ENCODE peak calls at places on chromosome X, in eight cellular contexts. E is uterus, M is right lobe of liver, Q is body of pancreas, L is suprapubic skin, H is stomach, X is heart left ventricle, K is GM12892. U is an unnamed sample.

GRCh38 chrX:17595456-17596035 is 141.7 kb upstream of the SCML1 start:
- DNase-seq in E (no peak), M (no peak), Q (no peak), L (no peak), H (no peak), X (no peak), K (no peak), U (no peak)

GRCh38 chrX:78329486-78329885 is 2.1 kb upstream of the CYSLTR1 start:
- DNase-seq in E (no peak), M (no peak), Q (no peak), L (no peak), H (no peak), X (no peak), K (no peak), U (no peak)

GRCh38 chrX:45445745-45446412 is 245.2 kb upstream of the DIPK2B start:
- DNase-seq in E (no peak), M (no peak), Q (no peak), L (no peak), H (no peak), X (no peak), K (no peak), U (no peak)

GRCh38 chrX:146481735-146482134 is 327.8 kb upstream of the CXorf51B start:
- DNase-seq in E (no peak), M (no peak), Q (no peak), L (no peak), H (no peak), X (no peak), K (no peak), U (no peak)

GRCh38 chrX:40266490-40267333 is 169.0 kb upstream of the BCOR start:
- DNase-seq in E (peak; percentile 58), M (peak; percentile 75), Q (peak; percentile 72), L (peak; percentile 80), H (peak; percentile 72), X (peak; percentile 84), K (peak; percentile 41), U (peak; percentile 83)

GRCh38 chrX:40175416-40176255 is 77.9 kb upstream of the BCOR start:
- DNase-seq in E (peak; percentile 66), M (peak; percentile 80), Q (peak; percentile 66), L (no peak), H (peak; percentile 65), X (peak; percentile 88), K (no peak), U (peak; percentile 89)

GRCh38 chrX:56803849-56804681 is 75.0 kb downstream of the NBDY start:
- DNase-seq in E (no peak), M (no peak), Q (no peak), L (no peak), H (no peak), X (no peak), K (no peak), U (no peak)

GRCh38 chrX:47991263-47992092 is 12.3 kb downstream of the ZNF182 start:
- DNase-seq in E (no peak), M (no peak), Q (no peak), L (no peak), H (no peak), X (no peak), K (no peak), U (no peak)

GRCh38 chrX:75038925-75039324 is 113.7 kb upstream of the NEXMIF start:
- DNase-seq in E (no peak), M (no peak), Q (no peak), L (no peak), H (no peak), X (no peak), K (no peak), U (no peak)

GRCh38 chrX:72126539-72127140 is 5.1 kb downstream of the RTL5 start:
- DNase-seq in E (peak; percentile 90), M (peak; percentile 85), Q (peak; percentile 87), L (peak; percentile 89), H (peak; percentile 88), X (peak; percentile 85), K (peak; percentile 70), U (peak; percentile 92)

GRCh38 chrX:27598312-27598711 is 8.2 kb downstream of the DCAF8L2 start:
- DNase-seq in E (no peak), M (no peak), Q (no peak), L (no peak), H (peak; percentile 31), X (no peak), K (no peak), U (no peak)

GRCh38 chrX:73214366-73215094 is at the start of gene NAP1L2:
- DNase-seq in E (peak; percentile 45), M (peak; percentile 20), Q (peak; percentile 66), L (no peak), H (no peak), X (peak; percentile 47), K (no peak), U (peak; percentile 71)

GRCh38 chrX:74423289-74423985 is 2.1 kb downstream of the SLC16A2 start:
- DNase-seq in E (no peak), M (no peak), Q (peak; percentile 9), L (no peak), H (no peak), X (no peak), K (no peak), U (no peak)

DNA sequence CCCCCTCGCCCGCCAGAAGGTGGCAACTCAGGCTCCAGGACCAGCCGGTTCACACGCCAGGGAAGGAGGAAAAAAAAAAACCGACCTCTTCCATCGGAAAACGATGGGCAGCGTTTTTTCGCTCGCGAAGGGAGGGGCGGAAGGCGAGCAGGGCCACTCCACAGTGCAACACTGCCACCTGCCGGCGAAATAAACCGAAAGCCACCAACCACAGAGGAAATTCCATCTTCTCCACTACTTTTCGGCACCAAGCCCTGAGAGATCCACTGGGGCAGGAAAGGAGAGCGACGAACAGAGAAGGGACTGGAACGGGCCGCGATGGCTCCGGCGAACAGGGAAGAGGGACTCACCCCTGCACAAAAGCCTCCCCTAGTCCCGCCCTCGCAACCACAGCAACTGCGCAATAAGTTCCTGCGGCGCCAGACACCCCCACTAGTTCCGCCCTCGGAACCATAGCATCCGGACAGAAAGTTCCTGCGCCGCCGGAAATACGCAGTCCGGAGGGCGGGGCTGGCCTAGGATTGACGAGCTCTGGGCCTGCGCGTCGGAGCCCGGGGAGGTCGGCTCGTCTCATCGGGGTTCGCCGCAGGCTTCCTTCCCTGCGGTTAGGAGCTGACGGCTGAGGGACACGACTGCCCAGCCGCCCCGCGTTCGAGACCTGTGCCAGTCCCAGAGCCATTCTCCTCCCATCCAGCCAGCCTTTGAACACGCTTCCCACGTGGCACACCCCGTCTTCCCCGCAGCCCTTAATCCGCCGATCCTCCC is 23.4 kb downstream of the FAM156A start:
- DNase-seq in E (peak; percentile 97), M (peak; percentile 96), Q (peak; percentile 97), L (peak; percentile 94), H (peak; percentile 96), X (peak; percentile 94), K (peak; percentile 83), U (peak; percentile 99)
- TF ChIP-seq POLR2A in E (peak; percentile 82), M (peak; percentile 83), Q (peak; percentile 86), L (peak; percentile 37), H (no peak), X (no peak), K (peak; percentile 69), U (peak; percentile 72)

GRCh38 chrX:49199906-49200771 is at the start of gene SYP:
- DNase-seq in E (peak; percentile 89), M (peak; percentile 90), Q (peak; percentile 94), L (peak; percentile 91), H (peak; percentile 91), X (peak; percentile 93), K (peak; percentile 88), U (peak; percentile 96)
- TF ChIP-seq POLR2A in E (peak; percentile 67), M (peak; percentile 50), Q (peak; percentile 80), L (peak; percentile 26), H (no peak), X (no peak), K (peak; percentile 76), U (peak; percentile 69)

GRCh38 chrX:119468930-119469635 is 839 bp downstream of the SLC25A5 start:
- DNase-seq in E (peak; percentile 82), M (peak; percentile 89), Q (peak; percentile 91), L (peak; percentile 84), H (peak; percentile 93), X (peak; percentile 93), K (peak; percentile 53), U (peak; percentile 93)

GRCh38 chrX:119467433-119467832 is 811 bp upstream of the SLC25A5 start:
- DNase-seq in E (no peak), M (no peak), Q (peak; percentile 40), L (no peak), H (no peak), X (no peak), K (no peak), U (no peak)

GRCh38 chrX:119466970-119467369 is 1.3 kb upstream of the SLC25A5 start:
- DNase-seq in E (no peak), M (no peak), Q (peak; percentile 83), L (no peak), H (no peak), X (no peak), K (no peak), U (no peak)

GRCh38 chrX:119467842-119468185 is 430 bp upstream of the SLC25A5 start:
- DNase-seq in E (no peak), M (no peak), Q (no peak), L (no peak), H (no peak), X (no peak), K (no peak), U (no peak)

DNA sequence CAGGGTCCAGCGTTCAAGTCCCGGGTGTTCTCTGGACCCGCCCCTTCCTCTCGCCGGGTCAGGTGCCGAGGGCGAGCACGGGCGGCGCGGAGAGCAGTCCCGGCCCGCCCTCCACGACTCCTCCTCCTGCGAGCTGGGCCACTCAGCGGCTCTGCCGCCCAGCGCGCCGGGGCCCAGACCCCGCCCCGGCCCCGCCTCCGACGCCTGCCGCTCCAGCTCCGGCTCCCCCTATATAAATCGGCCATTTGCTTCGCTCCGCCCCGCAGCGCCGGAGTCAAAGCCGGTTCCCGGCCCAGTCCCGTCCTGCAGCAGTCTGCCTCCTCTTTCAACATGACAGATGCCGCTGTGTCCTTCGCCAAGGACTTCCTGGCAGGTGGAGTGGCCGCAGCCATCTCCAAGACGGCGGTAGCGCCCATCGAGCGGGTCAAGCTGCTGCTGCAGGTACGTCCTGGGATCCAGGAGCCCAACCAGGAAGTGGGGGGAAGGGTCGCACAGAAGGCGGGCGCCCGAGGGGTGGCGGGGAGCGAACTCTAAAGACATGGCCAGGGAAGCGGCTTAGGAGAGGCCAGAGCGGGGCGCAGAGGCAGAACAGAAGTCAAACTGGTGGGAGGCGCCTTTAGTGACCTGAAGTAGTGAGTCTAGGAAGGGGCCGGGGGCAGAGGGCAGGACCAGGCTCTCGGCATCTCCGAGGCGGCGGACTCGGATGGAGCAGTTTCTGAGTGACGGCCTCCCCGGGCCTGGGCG is at the start of gene SLC25A5:
- DNase-seq in E (peak; percentile 71), M (peak; percentile 86), Q (peak; percentile 88), L (peak; percentile 82), H (peak; percentile 86), X (peak; percentile 91), K (peak; percentile 63), U (peak; percentile 93)
- TF ChIP-seq POLR2A in E (peak; percentile 76), M (peak; percentile 88), Q (peak; percentile 97), L (peak; percentile 88), H (no peak), X (peak; percentile 54), K (peak; percentile 93), U (peak; percentile 93)

DNA sequence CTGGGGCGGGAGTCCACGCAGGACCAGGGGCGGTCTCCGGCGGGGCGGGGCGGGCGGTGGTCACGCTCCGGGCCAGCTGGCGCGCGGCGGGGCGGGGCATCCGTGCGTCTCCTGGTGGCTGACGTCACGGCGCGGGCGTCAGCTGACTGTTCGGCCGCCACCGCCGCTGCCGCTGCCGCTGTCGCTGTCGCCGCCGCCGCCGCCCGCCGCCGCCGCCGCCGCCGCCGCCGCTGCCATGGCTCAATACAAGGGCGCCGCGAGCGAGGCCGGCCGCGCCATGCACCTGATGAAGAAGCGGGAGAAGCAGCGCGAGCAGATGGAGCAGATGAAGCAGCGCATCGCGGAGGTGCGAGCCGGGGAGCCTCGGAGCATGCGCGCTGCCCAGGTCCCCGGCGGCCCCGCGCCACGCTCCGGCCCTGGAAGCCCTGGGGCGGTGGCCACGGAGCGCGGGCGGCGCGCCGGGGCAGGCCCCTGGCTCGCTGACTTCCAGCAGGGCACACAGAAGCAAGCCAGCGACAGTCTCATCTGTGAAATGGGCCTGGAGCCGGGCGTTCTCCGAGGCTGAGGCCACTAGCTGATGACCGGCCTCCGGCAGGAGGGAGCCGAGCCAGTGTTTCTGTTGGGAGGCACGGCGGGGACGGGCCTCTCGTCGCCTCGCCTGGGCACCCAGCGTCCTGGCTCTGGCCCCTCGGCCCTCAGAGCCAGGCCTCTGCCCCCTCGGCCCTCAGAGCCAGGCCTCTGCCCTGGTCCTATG is at the start of gene FAM50A:
- DNase-seq in E (peak; percentile 74), M (peak; percentile 83), Q (peak; percentile 86), L (peak; percentile 85), H (peak; percentile 82), X (peak; percentile 90), K (peak; percentile 86), U (peak; percentile 91)
- TF ChIP-seq POLR2A in E (peak; percentile 63), M (peak; percentile 37), Q (no peak), L (no peak), H (no peak), X (no peak), K (no peak), U (no peak)